ENCODE peak calls at places on chromosome 10, in seven cellular contexts. Q is stimulated activated CD4-positive, alpha-beta T cell treated with anti-CD3 and anti-CD28 coated beads, Interleukin-1b, Interleukin-23, amount 100 ng/mL, for 48 hours; B is effector memory CD8-positive, alpha-beta T cell; I is pancreas; P is GM10248; L is neural crest cell; A is iPS-NIHi11. W is an unnamed sample.

GRCh38 chr10:95477175-95477520 is 84.0 kb downstream of the SORBS1 start:
- DNase-seq in Q (no peak), B (no peak), I (no peak), P (no peak), L (no peak), A (no peak), W (no peak)

GRCh38 chr10:130493446-130494198 is 357.4 kb downstream of the GLRX3 start:
- DNase-seq in Q (no peak), B (no peak), I (no peak), P (no peak), L (peak), A (no peak), W (no peak)

GRCh38 chr10:122999347-122999746 is 9.2 kb downstream of the IKZF5 start:
- DNase-seq in Q (no peak), B (no peak), I (no peak), P (no peak), L (no peak), A (no peak), W (no peak)

GRCh38 chr10:119759832-119760231 is 34.0 kb downstream of the INPP5F start:
- DNase-seq in Q (no peak), B (no peak), I (no peak), P (no peak), L (no peak), A (no peak), W (no peak)

GRCh38 chr10:42836771-42837468 is 54.3 kb downstream of the BMS1 start:
- DNase-seq in Q (no peak), B (no peak), I (peak), P (no peak), L (no peak), A (peak), W (no peak)

GRCh38 chr10:122140941-122141623 is 130.0 kb upstream of the BTBD16 start:
- DNase-seq in Q (no peak), B (no peak), I (peak), P (no peak), L (no peak), A (no peak), W (no peak)

GRCh38 chr10:99945286-99945685 is 64.5 kb downstream of the DNMBP start:
- DNase-seq in Q (no peak), B (no peak), I (peak), P (no peak), L (no peak), A (no peak), W (no peak)

GRCh38 chr10:100115011-100115770 is 33.5 kb upstream of the CPN1 start:
- DNase-seq in Q (no peak), B (no peak), I (no peak), P (no peak), L (no peak), A (peak), W (no peak)

GRCh38 chr10:71647526-71648354 is 71.8 kb downstream of the C10orf105 start:
- DNase-seq in Q (no peak), B (no peak), I (no peak), P (no peak), L (peak), A (peak), W (no peak)

GRCh38 chr10:98038333-98038732 is 7.9 kb upstream of the CRTAC1 start:
- DNase-seq in Q (no peak), B (no peak), I (no peak), P (no peak), L (no peak), A (peak), W (no peak)

GRCh38 chr10:1151071-1152033 is 95.2 kb downstream of the WDR37 start:
- DNase-seq in Q (no peak), B (no peak), I (no peak), P (no peak), L (no peak), A (no peak), W (no peak)

GRCh38 chr10:127892743-127893142 is at the start of gene CLRN3:
- DNase-seq in Q (no peak), B (no peak), I (no peak), P (no peak), L (no peak), A (no peak), W (no peak)

GRCh38 chr10:117000580-117000979 is 4.4 kb downstream of the SHTN1 start:
- DNase-seq in Q (no peak), B (no peak), I (no peak), P (no peak), L (no peak), A (no peak), W (no peak)

GRCh38 chr10:7027913-7028808 is 382.7 kb downstream of the SFMBT2 start:
- DNase-seq in Q (no peak), B (no peak), I (no peak), P (no peak), L (no peak), A (no peak), W (no peak)

GRCh38 chr10:124601431-124602120 is 140.0 kb downstream of the LHPP start:
- DNase-seq in Q (no peak), B (no peak), I (no peak), P (no peak), L (no peak), A (no peak), W (no peak)

GRCh38 chr10:36555036-36555435 is 570.4 kb upstream of the ANKRD30A start:
- DNase-seq in Q (no peak), B (no peak), I (no peak), P (no peak), L (no peak), A (no peak), W (no peak)

GRCh38 chr10:27190508-27190907 is 35.4 kb downstream of the MASTL start:
- DNase-seq in Q (no peak), B (no peak), I (no peak), P (no peak), L (no peak), A (no peak), W (no peak)

GRCh38 chr10:24383681-24384106 is 174.8 kb downstream of the KIAA1217 start:
- DNase-seq in Q (peak), B (no peak), I (peak), P (peak), L (no peak), A (peak), W (no peak)

GRCh38 chr10:103739039-103739764 is 116.2 kb downstream of the SH3PXD2A start:
- DNase-seq in Q (no peak), B (no peak), I (no peak), P (no peak), L (no peak), A (peak), W (no peak)

GRCh38 chr10:43224321-43224720 is 42.5 kb downstream of the RASGEF1A start:
- DNase-seq in Q (no peak), B (no peak), I (no peak), P (no peak), L (no peak), A (no peak), W (no peak)

GRCh38 chr10:97574374-97575100 is 2.0 kb downstream of the ANKRD2 start:
- DNase-seq in Q (no peak), B (no peak), I (peak), P (no peak), L (no peak), A (peak), W (no peak)

GRCh38 chr10:110324805-110325280 is 20.1 kb upstream of the SMNDC1 start:
- DNase-seq in Q (no peak), B (no peak), I (no peak), P (peak), L (no peak), A (no peak), W (no peak)

GRCh38 chr10:30722956-30723355 is 93.4 kb upstream of the LYZL2 start:
- DNase-seq in Q (no peak), B (no peak), I (no peak), P (no peak), L (no peak), A (no peak), W (no peak)

GRCh38 chr10:125811251-125811650 is 11.8 kb downstream of the UROS start:
- DNase-seq in Q (no peak), B (no peak), I (no peak), P (no peak), L (no peak), A (no peak), W (no peak)

GRCh38 chr10:44939691-44940401 is 19.8 kb upstream of the RASSF4 start:
- DNase-seq in Q (no peak), B (no peak), I (no peak), P (no peak), L (no peak), A (no peak), W (no peak)

GRCh38 chr10:3217301-3217700 is 44.7 kb upstream of the PITRM1 start:
- DNase-seq in Q (no peak), B (no peak), I (no peak), P (no peak), L (no peak), A (no peak), W (no peak)

GRCh38 chr10:124259139-124259825 is 159.4 kb downstream of the OAT start:
- DNase-seq in Q (no peak), B (no peak), I (no peak), P (no peak), L (no peak), A (peak), W (no peak)

GRCh38 chr10:126104767-126105166 is 208.4 kb downstream of the FANK1 start:
- DNase-seq in Q (no peak), B (no peak), I (no peak), P (no peak), L (no peak), A (no peak), W (no peak)

GRCh38 chr10:122157451-122157850 is 113.6 kb upstream of the BTBD16 start:
- DNase-seq in Q (no peak), B (no peak), I (no peak), P (no peak), L (no peak), A (no peak), W (no peak)

GRCh38 chr10:53063805-53064204 is 291.2 kb upstream of the MBL2 start:
- DNase-seq in Q (no peak), B (no peak), I (no peak), P (no peak), L (no peak), A (no peak), W (no peak)

GRCh38 chr10:36254191-36254590 is 612.1 kb upstream of the FZD8 start:
- DNase-seq in Q (no peak), B (no peak), I (peak), P (no peak), L (no peak), A (no peak), W (no peak)

GRCh38 chr10:69492091-69492745 is 41.0 kb downstream of the TSPAN15 start:
- DNase-seq in Q (no peak), B (no peak), I (no peak), P (no peak), L (no peak), A (no peak), W (no peak)

GRCh38 chr10:11874568-11875182 is 51.5 kb downstream of the PROSER2 start:
- DNase-seq in Q (peak), B (peak), I (peak), P (peak), L (peak), A (peak), W (peak)

GRCh38 chr10:70537398-70538194 is 59.0 kb downstream of the PALD1 start:
- DNase-seq in Q (peak), B (no peak), I (peak), P (no peak), L (peak), A (peak), W (no peak)